ENCODE peak calls at places on chromosomes 7 and 10, in seven cellular contexts. I is lung microvascular endothelial cell, G is HT-29, R is T-helper 2 cell, C is EL, P is D721Med, Y is GM20000. M is an unnamed sample.
A peak's percentile ranks its signal among the peaks of the same experiment; 100 is the strongest.

GRCh38 chr7:139471740-139472353 is 11.6 kb downstream of the KLRG2 start:
- DNase-seq in I (no peak), G (peak; percentile 38), R (no peak), C (peak; percentile 26), P (no peak), Y (peak; percentile 5), M (peak; percentile 34)

GRCh38 chr10:62733654-62734293 is 70.7 kb upstream of the ADO start:
- DNase-seq in I (no peak), G (no peak), R (peak; percentile 17), C (no peak), P (no peak), Y (no peak), M (no peak)

GRCh38 chr10:89224697-89225443 is 17.8 kb upstream of the CH25H start:
- DNase-seq in I (peak; percentile 77), G (no peak), R (no peak), C (no peak), P (no peak), Y (no peak), M (no peak)

GRCh38 chr10:132873395-132873794 is 69.0 kb downstream of the CFAP46 start:
- DNase-seq in I (no peak), G (no peak), R (no peak), C (no peak), P (no peak), Y (no peak), M (no peak)

GRCh38 chr10:53379951-53380350 is 607.4 kb upstream of the MBL2 start:
- DNase-seq in I (no peak), G (peak; percentile 21), R (no peak), C (no peak), P (no peak), Y (no peak), M (peak; percentile 21)

GRCh38 chr10:86295351-86295750 is 71.2 kb downstream of the GRID1 start:
- DNase-seq in I (no peak), G (no peak), R (no peak), C (no peak), P (no peak), Y (no peak), M (no peak)

GRCh38 chr7:44382459-44383300 is 57.3 kb upstream of the CAMK2B start:
- DNase-seq in I (no peak), G (no peak), R (no peak), C (peak; percentile 36), P (no peak), Y (no peak), M (no peak)

GRCh38 chr7:23893172-23893941 is 183.3 kb downstream of the STK31 start:
- DNase-seq in I (no peak), G (no peak), R (no peak), C (peak; percentile 51), P (no peak), Y (no peak), M (no peak)

GRCh38 chr10:20276127-20276979 is 460.1 kb downstream of the PLXDC2 start:
- DNase-seq in I (no peak), G (no peak), R (no peak), C (no peak), P (no peak), Y (no peak), M (no peak)

GRCh38 chr7:155862516-155863257 is 50.4 kb upstream of the SHH start:
- DNase-seq in I (no peak), G (no peak), R (no peak), C (no peak), P (no peak), Y (no peak), M (no peak)

GRCh38 chr7:75977741-75978140 is 16.7 kb downstream of the TMEM120A start:
- DNase-seq in I (no peak), G (no peak), R (no peak), C (no peak), P (peak; percentile 46), Y (no peak), M (no peak)

GRCh38 chr7:42085531-42085930 is 151.5 kb downstream of the GLI3 start:
- DNase-seq in I (no peak), G (no peak), R (no peak), C (no peak), P (no peak), Y (no peak), M (no peak)

GRCh38 chr7:1137517-1138167 is 22.4 kb downstream of the ZFAND2A start:
- DNase-seq in I (no peak), G (no peak), R (no peak), C (no peak), P (no peak), Y (no peak), M (no peak)

GRCh38 chr10:33201056-33201780 is 133.2 kb downstream of the NRP1 start:
- DNase-seq in I (no peak), G (no peak), R (no peak), C (no peak), P (no peak), Y (no peak), M (no peak)

GRCh38 chr10:42951486-42952251 is 125.2 kb upstream of the RET start:
- DNase-seq in I (no peak), G (no peak), R (no peak), C (no peak), P (no peak), Y (no peak), M (peak; percentile 21)

M was measured in ACHN.